ENCODE peak calls at places on chromosomes 6 and 20, in six cellular contexts. S is CD8-positive, alpha-beta T cell; M is astrocyte; Z is WERI-Rb-1; P is fibroblast of lung; I is uterus. L is an unnamed sample.

GRCh38 chr6:10510592-10511367 is 10.4 kb upstream of the GCNT2 start:
- DNase-seq in S (no peak), M (no peak), Z (peak; percentile 91), P (peak; percentile 63), I (no peak), L (no peak)

GRCh38 chr6:17497701-17498100 is 102.4 kb upstream of the FAM8A1 start:
- DNase-seq in S (no peak), M (no peak), Z (no peak), P (no peak), I (no peak), L (no peak)

GRCh38 chr6:18147160-18147559 is 7.7 kb downstream of the TPMT start:
- DNase-seq in S (no peak), M (peak; percentile 65), Z (no peak), P (no peak), I (no peak), L (no peak)

GRCh38 chr20:20692587-20692986 is 19.9 kb downstream of the RALGAPA2 start:
- DNase-seq in S (no peak), M (no peak), Z (no peak), P (no peak), I (no peak), L (no peak)

GRCh38 chr6:33720998-33721397 is 9.5 kb upstream of the UQCC2 start:
- DNase-seq in S (no peak), M (no peak), Z (no peak), P (no peak), I (no peak), L (no peak)

GRCh38 chr6:159099311-159099710 is 54.5 kb upstream of the TAGAP start:
- DNase-seq in S (no peak), M (no peak), Z (no peak), P (no peak), I (no peak), L (no peak)

GRCh38 chr6:163950159-163950558 is 535.6 kb downstream of the QKI start:
- DNase-seq in S (no peak), M (peak; percentile 89), Z (no peak), P (no peak), I (no peak), L (no peak)

GRCh38 chr20:34579936-34580587 is 21.5 kb downstream of the MAP1LC3A start:
- DNase-seq in S (no peak), M (peak; percentile 47), Z (no peak), P (no peak), I (no peak), L (no peak)

GRCh38 chr6:44262467-44263356 is 2.6 kb downstream of the NFKBIE start:
- DNase-seq in S (no peak), M (no peak), Z (no peak), P (no peak), I (no peak), L (no peak)

GRCh38 chr6:88031550-88031949 is 16.1 kb upstream of the SPACA1 start:
- DNase-seq in S (no peak), M (no peak), Z (no peak), P (no peak), I (no peak), L (no peak)

GRCh38 chr6:39625209-39625608 is 100.0 kb downstream of the KIF6 start:
- DNase-seq in S (no peak), M (no peak), Z (no peak), P (no peak), I (no peak), L (no peak)
- TF ChIP-seq CTCF in S (no peak), M (no peak), Z (no peak), P (no peak), I (no peak), L (no peak)

GRCh38 chr6:38610050-38610619 is 29.6 kb downstream of the BTBD9 start:
- DNase-seq in S (no peak), M (no peak), Z (no peak), P (peak; percentile 28), I (no peak), L (no peak)
- H3K27ac ChIP-seq in S (no peak overlapping the region), M (no peak overlapping the region), Z (no peak overlapping the region), P (no peak overlapping the region), I (no peak overlapping the region), L (no peak overlapping the region)

DNA sequence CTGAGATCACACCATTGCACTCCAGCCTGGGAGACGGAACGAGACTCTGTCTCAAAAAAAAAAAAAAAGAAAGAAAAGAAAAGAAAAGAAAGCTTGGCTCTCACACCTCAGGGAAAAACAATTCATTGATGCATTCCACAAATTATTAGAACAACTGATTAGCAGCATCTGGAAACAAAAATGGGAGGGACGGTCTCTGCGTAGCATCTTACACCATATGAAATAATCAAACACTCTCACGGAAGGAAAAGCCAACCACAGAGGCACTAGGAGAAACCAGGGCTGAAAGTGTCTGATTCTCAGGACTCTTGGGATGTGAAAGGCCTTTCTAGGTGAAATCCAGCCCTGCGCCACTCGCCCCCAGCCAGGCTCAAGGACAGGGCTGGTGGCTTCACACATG is 2.3 kb upstream of the HELZ2 start:
- DNase-seq in S (no peak), M (no peak), Z (no peak), P (no peak), I (no peak), L (no peak)
- H3K27me3 ChIP-seq in S (no peaks in the 10 kb centered on the region), M (peaks cover 7% of the 10 kb centered on the region), Z (no peaks in the 10 kb centered on the region), P (peaks cover 3% of the 10 kb centered on the region), I (no peaks in the 10 kb centered on the region), L (no peaks in the 10 kb centered on the region)

GRCh38 chr20:36607586-36608387 is 2.2 kb downstream of the RAB5IF start:
- DNase-seq in S (no peak), M (no peak), Z (no peak), P (no peak), I (no peak), L (no peak)
- TF ChIP-seq CTCF in S (no peak), M (no peak), Z (no peak), P (no peak), I (no peak), L (no peak)

GRCh38 chr20:17895641-17896246 is 72.8 kb downstream of the SNX5 start:
- DNase-seq in S (no peak), M (peak; percentile 63), Z (no peak), P (no peak), I (peak; percentile 81), L (no peak)
- H3K27ac ChIP-seq in S (no peak overlapping the region), M (peak overlapping the region; percentile 61), Z (no peak overlapping the region), P (peak overlapping the region; percentile 76), I (peak overlapping the region; percentile 88), L (peak overlapping the region; percentile 80)

GRCh38 chr6:145508107-145508506 is 227.2 kb downstream of the EPM2A start:
- DNase-seq in S (no peak), M (no peak), Z (no peak), P (no peak), I (no peak), L (no peak)
- H3K27me3 ChIP-seq in S (no peaks in the 10 kb centered on the region), M (no peaks in the 10 kb centered on the region), Z (no peaks in the 10 kb centered on the region), P (no peaks in the 10 kb centered on the region), I (no peaks in the 10 kb centered on the region), L (no peaks in the 10 kb centered on the region)

GRCh38 chr6:53154071-53154470 is 5.4 kb upstream of the GCM1 start:
- DNase-seq in S (no peak), M (no peak), Z (no peak), P (no peak), I (no peak), L (no peak)

GRCh38 chr6:53148684-53149083 is at the start of gene GCM1:
- DNase-seq in S (no peak), M (no peak), Z (no peak), P (no peak), I (no peak), L (no peak)

GRCh38 chr6:53154794-53155193 is 6.2 kb upstream of the GCM1 start:
- DNase-seq in S (no peak), M (no peak), Z (no peak), P (no peak), I (no peak), L (no peak)

GRCh38 chr6:53152576-53152975 is 3.9 kb upstream of the GCM1 start:
- DNase-seq in S (no peak), M (no peak), Z (no peak), P (no peak), I (no peak), L (no peak)

GRCh38 chr6:53151676-53152075 is 3.0 kb upstream of the GCM1 start:
- DNase-seq in S (no peak), M (no peak), Z (peak; percentile 40), P (no peak), I (no peak), L (no peak)
- TF ChIP-seq CTCF in S (no peak), M (no peak), Z (peak; percentile 84), P (no peak), I (no peak), L (peak; percentile 29)

GRCh38 chr6:31752739-31753319 is 9.6 kb upstream of the SAPCD1 start:
- DNase-seq in S (no peak), M (peak; percentile 87), Z (no peak), P (peak; percentile 66), I (no peak), L (no peak)
- H3K27ac ChIP-seq in S (no peak overlapping the region), M (peak overlapping the region; percentile 42), Z (no peak overlapping the region), P (no peak overlapping the region), I (no peak overlapping the region), L (peak overlapping the region; percentile 21)

GRCh38 chr6:99609839-99610489 is 3.3 kb downstream of the PRDM13 start:
- DNase-seq in S (no peak), M (no peak), Z (no peak), P (no peak), I (no peak), L (no peak)
- H3K27me3 ChIP-seq in S (peaks cover 66% of the 10 kb centered on the region), M (peaks cover 92% of the 10 kb centered on the region), Z (peaks cover 35% of the 10 kb centered on the region), P (peaks cover 90% of the 10 kb centered on the region), I (peaks cover 34% of the 10 kb centered on the region), L (peaks cover 93% of the 10 kb centered on the region)

GRCh38 chr6:6895929-6896328 is 211.8 kb upstream of the RREB1 start:
- DNase-seq in S (no peak), M (no peak), Z (no peak), P (no peak), I (no peak), L (no peak)

GRCh38 chr6:6900566-6901204 is 207.1 kb upstream of the RREB1 start:
- DNase-seq in S (no peak), M (no peak), Z (no peak), P (no peak), I (no peak), L (no peak)

GRCh38 chr6:6901205-6901719 is 206.5 kb upstream of the RREB1 start:
- DNase-seq in S (no peak), M (no peak), Z (no peak), P (no peak), I (no peak), L (no peak)

GRCh38 chr6:6893701-6894100 is 214.1 kb upstream of the RREB1 start:
- DNase-seq in S (no peak), M (no peak), Z (no peak), P (no peak), I (no peak), L (no peak)

DNA sequence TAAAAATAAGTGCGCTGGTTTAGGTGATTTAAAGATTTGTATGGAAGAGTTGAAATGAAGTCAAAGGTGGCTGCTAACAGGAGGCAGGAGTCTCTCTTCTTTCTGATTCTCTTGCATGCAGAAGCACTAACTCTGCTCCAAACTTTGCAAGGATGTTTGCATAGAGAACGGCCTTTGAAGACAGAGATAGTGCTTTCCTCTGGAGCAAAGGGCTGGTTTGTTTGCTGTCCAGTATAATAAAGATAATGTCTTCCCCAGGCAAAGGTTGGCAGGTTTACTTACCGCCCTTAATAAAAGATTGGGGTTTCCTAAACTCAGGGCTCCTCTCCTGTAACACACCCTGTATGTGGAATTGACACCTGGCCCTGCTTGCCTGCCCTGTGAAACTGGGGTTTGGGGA is 210.6 kb upstream of the RREB1 start:
- DNase-seq in S (no peak), M (no peak), Z (no peak), P (no peak), I (no peak), L (no peak)
- TF ChIP-seq CTCF in S (no peak), M (no peak), Z (no peak), P (no peak), I (no peak), L (no peak)